ENCODE peak calls at places on chromosomes 1 and 21, in seven cellular contexts. A, N, V, M, D, J and C are unnamed samples.

GRCh38 chr1:159889821-159890252 is 10.1 kb downstream of the CFAP45 start:
- DNase-seq in A (no peak), J (peak), N (peak), D (no peak), M (no peak), V (peak), C (no peak)

GRCh38 chr1:61083014-61083798 is 845 bp downstream of the NFIA start:
- DNase-seq in V (no peak), D (peak), A (no peak), N (peak), J (peak), M (peak), C (no peak)

GRCh38 chr1:99465176-99465900 is 180.6 kb upstream of the PALMD start:
- DNase-seq in J (no peak), A (no peak), N (no peak), D (no peak), V (no peak), M (no peak), C (no peak)

GRCh38 chr1:64511054-64511453 is 41.1 kb downstream of the CACHD1 start:
- DNase-seq in V (no peak), D (no peak), A (no peak), J (no peak), N (no peak), M (no peak), C (no peak)

GRCh38 chr21:45306832-45307571 is 19.3 kb upstream of the POFUT2 start:
- DNase-seq in D (peak), N (peak), A (peak), M (no peak), V (peak), J (no peak), C (no peak)

GRCh38 chr1:94049791-94050190 is 71.2 kb downstream of the ABCA4 start:
- DNase-seq in J (no peak), D (no peak), N (no peak), M (no peak), A (no peak), V (no peak), C (no peak)

GRCh38 chr21:29029524-29029923 is 5.1 kb downstream of the USP16 start:
- DNase-seq in N (no peak), A (no peak), M (no peak), J (no peak), V (no peak), D (no peak), C (no peak)

GRCh38 chr1:25065246-25066238 is 135.5 kb upstream of the RUNX3 start:
- DNase-seq in A (no peak), N (no peak), J (no peak), M (no peak), D (no peak), V (no peak), C (peak)

GRCh38 chr1:179447489-179447888 is 81.7 kb downstream of the AXDND1 start:
- DNase-seq in A (no peak), J (peak), D (no peak), M (no peak), V (no peak), N (no peak), C (no peak)

GRCh38 chr1:242212401-242212800 is 213.5 kb upstream of the MAP1LC3C start:
- DNase-seq in N (no peak), J (no peak), D (no peak), M (no peak), V (no peak), A (no peak), C (no peak)

GRCh38 chr1:17728123-17728522 is 27.0 kb upstream of the ACTL8 start:
- DNase-seq in J (no peak), D (no peak), A (no peak), N (no peak), M (no peak), V (no peak), C (no peak)

GRCh38 chr1:195744256-195744655 is 864.0 kb downstream of the KCNT2 start:
- DNase-seq in N (no peak), M (no peak), J (no peak), D (no peak), A (no peak), V (no peak), C (no peak)

GRCh38 chr1:226457307-226457712 is 49.4 kb upstream of the PARP1 start:
- DNase-seq in D (no peak), V (no peak), N (no peak), A (no peak), M (peak), J (no peak), C (peak)

GRCh38 chr1:39214021-39214713 is 9.7 kb downstream of the MACF1 start:
- DNase-seq in A (no peak), N (no peak), V (no peak), D (no peak), J (no peak), M (no peak), C (no peak)

GRCh38 chr1:21220815-21221214 is 44.1 kb upstream of the EIF4G3 start:
- DNase-seq in M (no peak), A (no peak), J (no peak), V (no peak), N (no peak), D (no peak), C (no peak)

GRCh38 chr21:33268736-33269441 is 2.7 kb downstream of the IL10RB start:
- DNase-seq in N (no peak), J (peak), A (no peak), M (peak), V (no peak), D (no peak), C (no peak)

GRCh38 chr1:69533343-69533742 is 34.4 kb upstream of the LRRC7 start:
- DNase-seq in J (no peak), D (no peak), A (no peak), N (no peak), V (no peak), M (no peak), C (no peak)

GRCh38 chr1:151512801-151513625 is 1.8 kb downstream of the CGN start:
- DNase-seq in A (no peak), J (peak), V (no peak), M (no peak), D (no peak), N (no peak), C (no peak)

GRCh38 chr1:86201321-86201720 is 44.7 kb upstream of the COL24A1 start:
- DNase-seq in D (no peak), N (no peak), J (no peak), V (no peak), M (no peak), A (no peak), C (no peak)

GRCh38 chr21:33966324-33966949 is 50.8 kb upstream of the ATP5PO start:
- DNase-seq in D (no peak), V (no peak), J (no peak), M (no peak), A (no peak), N (no peak), C (no peak)

GRCh38 chr1:244796719-244797406 is 38.6 kb upstream of the COX20 start:
- DNase-seq in V (peak), D (no peak), N (peak), A (peak), M (no peak), J (peak), C (peak)

GRCh38 chr1:85278853-85279314 is 2.5 kb upstream of the BCL10 start:
- DNase-seq in A (no peak), M (peak), N (peak), D (no peak), J (peak), V (peak), C (no peak)

GRCh38 chr1:64963466-64963865 is 2.9 kb downstream of the JAK1 start:
- DNase-seq in N (no peak), M (no peak), A (no peak), V (no peak), D (no peak), J (no peak), C (no peak)